ENCODE peak calls at places on chromosomes 11 and 22, in nine cellular contexts. K is stimulated activated CD4-positive, alpha-beta T cell treated with anti-CD3 and anti-CD28 coated beads, Interleukin-2, amount 100 ng/mL, for 48 hours; R is ELF-1; M is RWPE1; U is HTR-8/SVneo; Y is nucleus accumbens; H is A549; S is NCI-H1436; O is NCI-H1092 treated with DMSO at 0.1 percent for 48 hours. Q is an unnamed sample.

GRCh38 chr22:44365196-44365802 is 52.5 kb upstream of the SHISAL1 start:
- DNase-seq in K (no peak), R (no peak), M (no peak), U (no peak), Y (no peak), H (no peak), S (no peak), O (no peak), Q (no peak)

GRCh38 chr11:83818349-83818748 is 532.2 kb upstream of the CCDC90B start:
- DNase-seq in K (no peak), R (no peak), M (peak; percentile 13), U (no peak), Y (no peak), H (peak; percentile 5), S (no peak), O (no peak), Q (no peak)

GRCh38 chr22:22745225-22746060 is 101.0 kb downstream of the GGTLC2 start:
- DNase-seq in K (peak; percentile 25), R (peak; percentile 44), M (no peak), U (peak; percentile 3), Y (no peak), H (peak; percentile 26), S (no peak), O (no peak), Q (peak; percentile 39)

GRCh38 chr11:96278039-96278897 is 64.7 kb downstream of the MAML2 start:
- DNase-seq in K (no peak), R (no peak), M (peak; percentile 19), U (no peak), Y (no peak), H (no peak), S (no peak), O (no peak), Q (no peak)

GRCh38 chr11:45450189-45450588 is 164.0 kb upstream of the SYT13 start:
- DNase-seq in K (no peak), R (no peak), M (no peak), U (no peak), Y (no peak), H (no peak), S (no peak), O (no peak), Q (no peak)

GRCh38 chr11:129699711-129700304 is 115.8 kb upstream of the TMEM45B start:
- DNase-seq in K (no peak), R (no peak), M (no peak), U (no peak), Y (no peak), H (no peak), S (no peak), O (no peak), Q (no peak)

GRCh38 chr22:43543522-43544281 is 131.9 kb downstream of the MPPED1 start:
- DNase-seq in K (no peak), R (no peak), M (no peak), U (no peak), Y (no peak), H (no peak), S (no peak), O (no peak), Q (no peak)

GRCh38 chr11:123239371-123240150 is 44.5 kb upstream of the CLMP start:
- DNase-seq in K (no peak), R (no peak), M (no peak), U (no peak), Y (no peak), H (no peak), S (no peak), O (no peak), Q (no peak)

GRCh38 chr11:112308651-112309050 is 48.0 kb upstream of the PLET1 start:
- DNase-seq in K (no peak), R (no peak), M (no peak), U (no peak), Y (no peak), H (no peak), S (no peak), O (no peak), Q (no peak)

GRCh38 chr11:67615455-67616430 is 9.0 kb downstream of the NDUFV1 start:
- DNase-seq in K (peak; percentile 72), R (peak; percentile 79), M (peak; percentile 33), U (peak; percentile 61), Y (no peak), H (peak; percentile 55), S (no peak), O (no peak), Q (peak; percentile 43)